ENCODE peak calls at places on chromosomes 5 and 9, in eight cellular contexts. G is MM.1S; L is GM23248; Z is mesenchymal stem cell; B is IMR-90; T is naive thymus-derived CD4-positive, alpha-beta T cell; F is DND-41; I is OCI-LY7. H is an unnamed sample.

GRCh38 chr5:132408965-132409364 is 39.5 kb downstream of the SLC22A5 start:
- DNase-seq in G (no peak), L (no peak), Z (no peak), B (no peak), T (no peak), F (no peak), I (no peak), H (no peak)

GRCh38 chr9:14389146-14389545 is 75.2 kb upstream of the NFIB start:
- DNase-seq in G (no peak), L (no peak), Z (no peak), B (no peak), T (no peak), F (no peak), I (no peak), H (no peak)

GRCh38 chr9:128633601-128634000 is 23.0 kb downstream of the DYNC2I2 start:
- DNase-seq in G (no peak), L (no peak), Z (no peak), B (no peak), T (no peak), F (no peak), I (no peak), H (no peak)

GRCh38 chr5:154236011-154236410 is 45.5 kb downstream of the GALNT10 start:
- DNase-seq in G (no peak), L (no peak), Z (no peak), B (no peak), T (no peak), F (no peak), I (no peak), H (no peak)

GRCh38 chr5:135318924-135319323 is 80.1 kb downstream of the MACROH2A1 start:
- DNase-seq in G (no peak), L (no peak), Z (no peak), B (no peak), T (no peak), F (no peak), I (no peak), H (no peak)

GRCh38 chr5:146059349-146060220 is 45.8 kb downstream of the PLAC8L1 start:
- DNase-seq in G (no peak), L (no peak), Z (no peak), B (no peak), T (no peak), F (no peak), I (no peak), H (no peak)

GRCh38 chr5:63963080-63963735 is 963 bp upstream of the HTR1A start:
- DNase-seq in G (peak; percentile 78), L (peak; percentile 88), Z (peak; percentile 75), B (peak; percentile 52), T (no peak), F (peak; percentile 45), I (peak; percentile 57), H (peak; percentile 46)

GRCh38 chr9:87714819-87715218 is 11.1 kb upstream of the CTSL start:
- DNase-seq in G (no peak), L (peak; percentile 89), Z (peak; percentile 89), B (peak; percentile 90), T (no peak), F (no peak), I (no peak), H (peak; percentile 56)

GRCh38 chr5:167513383-167513782 is 778.1 kb upstream of the WWC1 start:
- DNase-seq in G (no peak), L (no peak), Z (no peak), B (no peak), T (no peak), F (no peak), I (no peak), H (no peak)

GRCh38 chr9:34635556-34635955 is 2.0 kb downstream of the SIGMAR1 start:
- DNase-seq in G (no peak), L (no peak), Z (no peak), B (no peak), T (no peak), F (no peak), I (no peak), H (no peak)
- H3K4me3 ChIP-seq in G (no peak overlapping the region), L (no peak overlapping the region), Z (peak overlapping the region; percentile 35), B (no peak overlapping the region), T (no peak overlapping the region), F (no peak overlapping the region), I (peak overlapping the region; percentile 86), H (no peak overlapping the region)

GRCh38 chr5:15074651-15075050 is 203.1 kb upstream of the ANKH start:
- DNase-seq in G (no peak), L (peak; percentile 12), Z (no peak), B (peak; percentile 1), T (no peak), F (no peak), I (no peak), H (no peak)
- H3K4me1 ChIP-seq in G (no peaks in the 10 kb centered on the region), L (no peaks in the 10 kb centered on the region), Z (no peaks in the 10 kb centered on the region), B (no peaks in the 10 kb centered on the region), T (no peaks in the 10 kb centered on the region), F (no peaks in the 10 kb centered on the region), I (no peaks in the 10 kb centered on the region), H (no peaks in the 10 kb centered on the region)

GRCh38 chr9:3181049-3181953 is 337.4 kb upstream of the PUM3 start:
- DNase-seq in G (peak; percentile 87), L (peak; percentile 38), Z (peak; percentile 13), B (no peak), T (peak; percentile 4), F (no peak), I (peak; percentile 2), H (peak; percentile 34)
- H3K4me3 ChIP-seq in G (peak overlapping the region; percentile 60), L (peak overlapping the region; percentile 59), Z (peak overlapping the region; percentile 73), B (no peak overlapping the region), T (no peak overlapping the region), F (no peak overlapping the region), I (no peak overlapping the region), H (no peak overlapping the region)

DNA sequence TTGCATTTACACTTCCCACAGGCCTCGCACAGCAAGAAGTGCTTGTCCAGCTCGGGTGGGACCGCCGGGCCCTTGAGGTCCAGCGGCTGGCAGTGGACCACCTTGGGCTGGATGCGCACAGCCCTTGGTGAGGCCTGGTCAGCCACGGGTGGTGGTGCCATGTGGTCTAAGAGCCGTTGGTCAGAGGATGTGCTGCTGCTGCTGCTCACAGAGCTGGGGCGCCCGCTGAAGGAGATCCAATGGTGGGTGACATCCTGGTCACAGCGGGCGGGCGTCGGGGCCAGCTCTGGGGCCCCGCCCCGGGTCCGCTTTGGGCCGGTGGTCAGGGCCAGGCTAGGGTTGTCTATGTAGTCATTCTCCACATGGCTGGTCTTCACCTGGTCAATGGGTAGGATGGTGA is 10.2 kb downstream of the SPRY4 start:
- DNase-seq in G (no peak), L (no peak), Z (no peak), B (no peak), T (no peak), F (no peak), I (no peak), H (no peak)
- H3K4me1 ChIP-seq in G (no peaks in the 10 kb centered on the region), L (peaks cover 39% of the 10 kb centered on the region), Z (peaks cover 29% of the 10 kb centered on the region), B (peaks cover 30% of the 10 kb centered on the region), T (peaks cover 22% of the 10 kb centered on the region), F (peaks cover 48% of the 10 kb centered on the region), I (peaks cover 3% of the 10 kb centered on the region), H (no peaks in the 10 kb centered on the region)

DNA sequence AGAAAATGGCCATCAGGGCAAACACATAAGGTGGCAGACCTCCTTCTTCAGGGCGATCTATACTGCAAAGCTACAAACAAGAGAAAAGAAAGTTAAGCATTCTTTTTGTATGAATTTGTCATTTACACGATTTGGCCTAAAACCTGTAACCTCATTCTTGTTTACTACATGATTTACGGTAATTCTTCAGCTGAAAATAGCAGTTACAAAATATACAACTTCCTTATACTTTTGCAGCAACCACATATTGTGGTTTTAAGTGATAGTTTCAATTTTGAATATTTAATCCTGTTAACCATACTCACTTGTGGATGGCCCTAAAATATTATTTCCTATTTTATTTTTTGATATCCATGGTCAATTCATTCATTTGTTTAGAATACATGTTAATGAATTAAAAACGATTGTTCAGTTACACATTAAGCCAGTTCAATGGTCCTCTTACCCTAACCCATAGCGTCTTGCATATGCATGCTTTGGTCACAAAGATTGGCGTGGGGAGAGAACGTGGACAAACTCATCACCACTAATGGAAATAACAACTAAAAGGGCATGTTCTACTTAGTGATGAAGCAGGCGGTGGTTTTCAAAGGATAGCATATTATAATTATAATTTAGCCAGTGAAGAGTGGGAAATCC is 16.6 kb downstream of the TUT7 start:
- DNase-seq in G (peak; percentile 74), L (no peak), Z (no peak), B (no peak), T (no peak), F (no peak), I (peak; percentile 36), H (no peak)
- H3K4me3 ChIP-seq in G (no peak overlapping the region), L (no peak overlapping the region), Z (no peak overlapping the region), B (no peak overlapping the region), T (peak overlapping the region; percentile 46), F (no peak overlapping the region), I (peak overlapping the region; percentile 56), H (no peak overlapping the region)

GRCh38 chr9:69184266-69184665 is 10.2 kb downstream of the TJP2 start:
- DNase-seq in G (no peak), L (no peak), Z (no peak), B (no peak), T (no peak), F (no peak), I (no peak), H (no peak)

GRCh38 chr9:69190086-69190865 is 16.2 kb downstream of the TJP2 start:
- DNase-seq in G (no peak), L (no peak), Z (no peak), B (no peak), T (no peak), F (no peak), I (peak; percentile 73), H (no peak)

GRCh38 chr9:69188975-69189374 is 14.9 kb downstream of the TJP2 start:
- DNase-seq in G (no peak), L (no peak), Z (no peak), B (no peak), T (no peak), F (no peak), I (no peak), H (no peak)

GRCh38 chr9:69190866-69191672 is 17.0 kb downstream of the TJP2 start:
- DNase-seq in G (no peak), L (no peak), Z (no peak), B (no peak), T (no peak), F (no peak), I (peak; percentile 39), H (no peak)

GRCh38 chr9:69186841-69187611 is 12.9 kb downstream of the TJP2 start:
- DNase-seq in G (no peak), L (peak; percentile 76), Z (peak; percentile 47), B (peak; percentile 51), T (no peak), F (no peak), I (no peak), H (no peak)
- H3K4me1 ChIP-seq in G (no peaks in the 10 kb centered on the region), L (peaks cover 18% of the 10 kb centered on the region), Z (peaks cover under 1% of the 10 kb centered on the region), B (peaks cover 19% of the 10 kb centered on the region), T (peaks cover 3% of the 10 kb centered on the region), F (peaks cover 20% of the 10 kb centered on the region), I (peaks cover 24% of the 10 kb centered on the region), H (peaks cover 11% of the 10 kb centered on the region)

GRCh38 chr5:1792842-1793266 is 6.8 kb downstream of the MRPL36 start:
- DNase-seq in G (peak; percentile 98), L (peak; percentile 80), Z (peak; percentile 89), B (peak; percentile 92), T (peak; percentile 62), F (peak; percentile 71), I (peak; percentile 91), H (peak; percentile 8)
- H3K4me3 ChIP-seq in G (peak overlapping the region; percentile 51), L (no peak overlapping the region), Z (no peak overlapping the region), B (no peak overlapping the region), T (peak overlapping the region; percentile 43), F (no peak overlapping the region), I (peak overlapping the region; percentile 57), H (no peak overlapping the region)